ENCODE peak calls at places on chromosomes 2 and 18, in six cellular contexts. V is NCI-H748 treated with DMSO at 0.1 percent for 48 hours; K is Calu3; E is activated CD4-positive, alpha-beta T cell treated with anti-CD3 and anti-CD28 coated beads, Interleukin-2, amount 50 U/mL, for 24 hours; L is Daoy; S is HS-27A. C is an unnamed sample.

GRCh38 chr18:60044290-60045006 is 144.7 kb downstream of the PMAIP1 start:
- DNase-seq in V (no peak), K (no peak), E (no peak), L (peak), S (peak), C (no peak)

GRCh38 chr2:222862068-222862914 is 1.5 kb downstream of the ACSL3 start:
- DNase-seq in V (peak), K (peak), E (no peak), L (no peak), S (no peak), C (no peak)

GRCh38 chr2:206423147-206423546 is 20.2 kb upstream of the ADAM23 start:
- DNase-seq in V (peak), K (peak), E (no peak), L (peak), S (no peak), C (no peak)

GRCh38 chr2:84177733-84178132 is 281.3 kb downstream of the SUCLG1 start:
- DNase-seq in V (no peak), K (no peak), E (no peak), L (no peak), S (no peak), C (no peak)

GRCh38 chr2:223930002-223930976 is 14.8 kb downstream of the WDFY1 start:
- DNase-seq in V (no peak), K (no peak), E (no peak), L (no peak), S (no peak), C (no peak)

GRCh38 chr2:45004569-45005181 is 4.6 kb downstream of the SIX2 start:
- DNase-seq in V (no peak), K (no peak), E (no peak), L (no peak), S (no peak), C (no peak)

GRCh38 chr2:111157071-111157661 is 36.5 kb downstream of the BCL2L11 start:
- DNase-seq in V (no peak), K (no peak), E (no peak), L (no peak), S (no peak), C (no peak)

GRCh38 chr2:64989982-64990614 is 899 bp downstream of the SLC1A4 start:
- DNase-seq in V (peak), K (no peak), E (no peak), L (no peak), S (no peak), C (no peak)

GRCh38 chr2:189545424-189545823 is 35.2 kb downstream of the SLC40A1 start:
- DNase-seq in V (no peak), K (no peak), E (no peak), L (no peak), S (no peak), C (no peak)

GRCh38 chr2:70011335-70011734 is 49.9 kb upstream of the ASPRV1 start:
- DNase-seq in V (no peak), K (no peak), E (no peak), L (no peak), S (no peak), C (peak)